ENCODE peak calls at places on chromosomes 7 and 10, in eight cellular contexts. One of them, this sample, is unnamed.

GRCh38 chr7:12638851-12639467 is 48.5 kb upstream of the ARL4A start:
- DNase-seq in AG10803: peak; percentile 35
- DNase-seq in hypothalamus: no peak
- DNase-seq in left ventricle myocardium inferior: no peak
- DNase-seq in T-helper 9 cell: no peak
- DNase-seq in tibial artery: no peak
- DNase-seq in anterior cingulate cortex: no peak
- DNase-seq in fibroblast of villous mesenchyme: peak; percentile 50
- DNase-seq in this sample: no peak

GRCh38 chr7:107179326-107180163 is 10.7 kb downstream of the HBP1 start:
- DNase-seq in AG10803: peak; percentile 49
- DNase-seq in left ventricle myocardium inferior: no peak
- DNase-seq in T-helper 9 cell: no peak
- DNase-seq in tibial artery: no peak
- DNase-seq in fibroblast of villous mesenchyme: no peak
- DNase-seq in anterior cingulate cortex: no peak
- DNase-seq in hypothalamus: no peak
- DNase-seq in this sample: no peak

GRCh38 chr7:102916426-102916825 is 3.6 kb downstream of the LRRC17 start:
- DNase-seq in AG10803: peak; percentile 66
- DNase-seq in T-helper 9 cell: no peak
- DNase-seq in fibroblast of villous mesenchyme: peak; percentile 55
- DNase-seq in left ventricle myocardium inferior: no peak
- DNase-seq in anterior cingulate cortex: no peak
- DNase-seq in tibial artery: no peak
- DNase-seq in hypothalamus: peak; percentile 15
- DNase-seq in this sample: no peak

GRCh38 chr7:98771519-98772241 is 98.1 kb downstream of the TMEM130 start:
- DNase-seq in AG10803: peak; percentile 89
- DNase-seq in anterior cingulate cortex: no peak
- DNase-seq in hypothalamus: peak; percentile 25
- DNase-seq in fibroblast of villous mesenchyme: peak; percentile 95
- DNase-seq in tibial artery: no peak
- DNase-seq in left ventricle myocardium inferior: peak; percentile 23
- DNase-seq in T-helper 9 cell: no peak
- DNase-seq in this sample: peak; percentile 26

GRCh38 chr7:69893915-69894314 is 295.6 kb downstream of the AUTS2 start:
- DNase-seq in tibial artery: no peak
- DNase-seq in anterior cingulate cortex: no peak
- DNase-seq in T-helper 9 cell: no peak
- DNase-seq in AG10803: peak; percentile 37
- DNase-seq in left ventricle myocardium inferior: no peak
- DNase-seq in fibroblast of villous mesenchyme: no peak
- DNase-seq in hypothalamus: no peak
- DNase-seq in this sample: no peak

GRCh38 chr7:92226981-92227380 is 18.7 kb downstream of the KRIT1 start:
- DNase-seq in anterior cingulate cortex: no peak
- DNase-seq in T-helper 9 cell: no peak
- DNase-seq in left ventricle myocardium inferior: no peak
- DNase-seq in hypothalamus: no peak
- DNase-seq in AG10803: no peak
- DNase-seq in tibial artery: no peak
- DNase-seq in fibroblast of villous mesenchyme: peak; percentile 76
- DNase-seq in this sample: no peak

GRCh38 chr7:69429817-69430501 is 168.3 kb upstream of the AUTS2 start:
- DNase-seq in tibial artery: peak; percentile 79
- DNase-seq in left ventricle myocardium inferior: peak; percentile 68
- DNase-seq in T-helper 9 cell: no peak
- DNase-seq in fibroblast of villous mesenchyme: no peak
- DNase-seq in AG10803: peak; percentile 84
- DNase-seq in hypothalamus: peak; percentile 69
- DNase-seq in anterior cingulate cortex: peak; percentile 26
- DNase-seq in this sample: peak; percentile 64

GRCh38 chr10:113557389-113558321 is 4.8 kb downstream of the HABP2 start:
- DNase-seq in AG10803: no peak
- DNase-seq in hypothalamus: no peak
- DNase-seq in T-helper 9 cell: no peak
- DNase-seq in tibial artery: no peak
- DNase-seq in fibroblast of villous mesenchyme: no peak
- DNase-seq in anterior cingulate cortex: no peak
- DNase-seq in left ventricle myocardium inferior: no peak
- DNase-seq in this sample: no peak

GRCh38 chr10:6119962-6120361 is 31.1 kb downstream of the RBM17 start:
- DNase-seq in T-helper 9 cell: no peak
- DNase-seq in tibial artery: no peak
- DNase-seq in hypothalamus: no peak
- DNase-seq in AG10803: no peak
- DNase-seq in fibroblast of villous mesenchyme: no peak
- DNase-seq in anterior cingulate cortex: no peak
- DNase-seq in left ventricle myocardium inferior: no peak
- DNase-seq in this sample: no peak

GRCh38 chr7:35313575-35313974 is 59.7 kb upstream of the TBX20 start:
- DNase-seq in tibial artery: no peak
- DNase-seq in hypothalamus: no peak
- DNase-seq in T-helper 9 cell: no peak
- DNase-seq in fibroblast of villous mesenchyme: no peak
- DNase-seq in AG10803: no peak
- DNase-seq in anterior cingulate cortex: no peak
- DNase-seq in left ventricle myocardium inferior: no peak
- DNase-seq in this sample: no peak

This sample was measured in heart right ventricle.